ENCODE peak calls at places on chromosome 3, in nine cellular contexts. Q, A, F, Z, N, E, T, D and I are unnamed samples.

GRCh38 chr3:104530934-104531333 is 835.8 kb upstream of the ALCAM start:
- DNase-seq in Q (no peak), A (no peak), F (no peak), Z (no peak), N (no peak), E (no peak), T (no peak), D (no peak), I (no peak)

GRCh38 chr3:152120606-152121291 is 148.0 kb upstream of the MBNL1 start:
- DNase-seq in Q (no peak), A (no peak), F (no peak), Z (no peak), N (no peak), E (no peak), T (no peak), D (no peak), I (no peak)

GRCh38 chr3:41041457-41041856 is 157.8 kb upstream of the CTNNB1 start:
- DNase-seq in Q (no peak), A (no peak), F (no peak), Z (no peak), N (no peak), E (no peak), T (no peak), D (no peak), I (peak)

GRCh38 chr3:185199671-185200070 is 46.8 kb upstream of the C3orf70 start:
- DNase-seq in Q (no peak), A (no peak), F (no peak), Z (no peak), N (no peak), E (no peak), T (no peak), D (no peak), I (no peak)

GRCh38 chr3:190384241-190384863 is 3.6 kb upstream of the CLDN16 start:
- DNase-seq in Q (no peak), A (peak), F (peak), Z (no peak), N (no peak), E (peak), T (peak), D (no peak), I (peak)

GRCh38 chr3:133426721-133427120 is 26.9 kb downstream of the BFSP2 start:
- DNase-seq in Q (no peak), A (peak), F (no peak), Z (no peak), N (no peak), E (peak), T (no peak), D (no peak), I (no peak)

GRCh38 chr3:53346514-53346913 is 829 bp downstream of the DCP1A start:
- DNase-seq in Q (no peak), A (peak), F (no peak), Z (no peak), N (no peak), E (no peak), T (no peak), D (no peak), I (peak)

GRCh38 chr3:68936855-68937254 is 4.5 kb upstream of the TAFA4 start:
- DNase-seq in Q (no peak), A (no peak), F (no peak), Z (no peak), N (no peak), E (no peak), T (no peak), D (no peak), I (no peak)

GRCh38 chr3:185932213-185932612 is 5.6 kb downstream of the TRA2B start:
- DNase-seq in Q (no peak), A (peak), F (no peak), Z (no peak), N (no peak), E (no peak), T (no peak), D (no peak), I (no peak)

GRCh38 chr3:159852821-159853505 is 135.7 kb upstream of the IL12A start:
- DNase-seq in Q (peak), A (peak), F (peak), Z (no peak), N (peak), E (peak), T (no peak), D (peak), I (no peak)

GRCh38 chr3:99645277-99646106 is 7.1 kb downstream of the COL8A1 start:
- DNase-seq in Q (no peak), A (peak), F (no peak), Z (no peak), N (no peak), E (peak), T (no peak), D (no peak), I (no peak)

GRCh38 chr3:106333911-106334618 is 465.3 kb upstream of the CBLB start:
- DNase-seq in Q (no peak), A (peak), F (peak), Z (no peak), N (no peak), E (peak), T (no peak), D (no peak), I (peak)

GRCh38 chr3:156518726-156519125 is 36.2 kb downstream of the SSR3 start:
- DNase-seq in Q (no peak), A (peak), F (no peak), Z (no peak), N (no peak), E (no peak), T (no peak), D (no peak), I (no peak)

GRCh38 chr3:158791259-158791920 is 10.5 kb upstream of the MFSD1 start:
- DNase-seq in Q (no peak), A (peak), F (no peak), Z (no peak), N (no peak), E (peak), T (no peak), D (no peak), I (peak)

GRCh38 chr3:101119535-101119934 is 126.3 kb upstream of the ABI3BP start:
- DNase-seq in Q (no peak), A (peak), F (no peak), Z (no peak), N (no peak), E (peak), T (no peak), D (no peak), I (no peak)

GRCh38 chr3:107660316-107660976 is 137.7 kb downstream of the BBX start:
- DNase-seq in Q (no peak), A (peak), F (no peak), Z (no peak), N (no peak), E (no peak), T (no peak), D (no peak), I (no peak)

GRCh38 chr3:136266468-136266867 is 16.3 kb downstream of the PCCB start:
- DNase-seq in Q (no peak), A (peak), F (no peak), Z (no peak), N (no peak), E (no peak), T (no peak), D (no peak), I (no peak)

GRCh38 chr3:127822166-127822835 is at the start of gene MGLL:
- DNase-seq in Q (peak), A (peak), F (peak), Z (peak), N (peak), E (peak), T (peak), D (no peak), I (peak)

GRCh38 chr3:97823503-97824004 is 1.7 kb downstream of the CRYBG3 start:
- DNase-seq in Q (peak), A (peak), F (no peak), Z (no peak), N (no peak), E (no peak), T (no peak), D (no peak), I (no peak)

GRCh38 chr3:59320080-59320479 is 270.3 kb upstream of the CFAP20DC start:
- DNase-seq in Q (no peak), A (no peak), F (no peak), Z (no peak), N (no peak), E (no peak), T (no peak), D (no peak), I (no peak)

GRCh38 chr3:36124118-36124796 is 256.0 kb upstream of the STAC start:
- DNase-seq in Q (no peak), A (peak), F (peak), Z (no peak), N (no peak), E (peak), T (no peak), D (no peak), I (no peak)

DNA sequence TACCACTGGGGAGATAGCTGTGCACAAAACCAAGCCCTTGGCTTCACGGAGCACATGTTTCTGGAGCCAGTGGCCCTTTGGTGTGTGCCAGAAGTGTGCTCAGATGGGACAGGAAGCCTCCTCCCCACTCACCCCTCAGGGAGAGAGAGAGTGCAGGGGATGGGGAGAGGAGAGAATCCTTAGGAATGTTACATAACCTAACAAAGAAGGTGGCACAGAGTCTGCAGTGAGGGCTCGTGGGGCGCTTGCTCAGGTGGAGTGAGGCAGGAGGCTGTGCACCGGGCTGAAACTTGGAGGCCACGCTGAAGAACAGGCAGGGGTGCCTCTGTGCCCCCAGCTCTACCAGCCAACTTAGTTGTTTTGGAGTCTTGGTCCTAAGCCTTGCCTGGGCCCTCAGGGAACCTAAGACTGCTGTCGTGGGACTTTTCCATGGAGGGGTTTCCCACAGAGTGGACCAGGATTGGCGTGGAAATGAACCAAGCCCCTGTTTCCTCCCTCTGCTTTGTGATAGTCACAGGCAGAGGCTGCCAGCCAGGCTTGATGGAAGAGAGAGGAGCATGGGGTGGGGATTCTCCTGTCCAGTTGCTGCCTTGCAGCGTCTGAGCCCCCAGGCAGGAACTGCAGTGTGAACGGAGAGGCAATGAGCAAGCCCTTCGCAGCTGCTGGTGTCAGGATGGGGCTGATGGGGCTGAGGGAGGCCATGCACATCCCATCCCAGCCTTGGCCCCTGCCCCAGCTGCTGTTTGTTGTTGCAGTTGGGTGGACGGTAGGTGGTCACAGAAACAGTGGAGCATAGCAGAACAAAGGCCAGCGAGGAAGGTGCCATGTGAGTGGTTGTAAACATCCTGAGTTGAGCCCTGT is 32.7 kb downstream of the PDIA5 start:
- DNase-seq in Q (no peak), A (no peak), F (no peak), Z (no peak), N (peak), E (no peak), T (no peak), D (no peak), I (no peak)
- H3K27ac ChIP-seq in Q (no peak), A (no peak), F (no peak), Z (no peak), N (no peak), E (no peak), T (no peak), D (no peak), I (no peak)

GRCh38 chr3:134476306-134476705 is 9.5 kb downstream of the ANAPC13 start:
- DNase-seq in Q (no peak), A (no peak), F (no peak), Z (no peak), N (no peak), E (no peak), T (no peak), D (no peak), I (no peak)
- H3K27ac ChIP-seq in Q (no peak), A (peak), F (no peak), Z (no peak), N (no peak), E (no peak), T (peak), D (no peak), I (no peak)

GRCh38 chr3:51983578-51984268 is 388 bp downstream of the ACY1 start:
- DNase-seq in Q (no peak), A (no peak), F (no peak), Z (no peak), N (no peak), E (no peak), T (no peak), D (no peak), I (no peak)

GRCh38 chr3:51980253-51980652 is 3.1 kb upstream of the ACY1 start:
- DNase-seq in Q (no peak), A (no peak), F (no peak), Z (no peak), N (no peak), E (no peak), T (no peak), D (no peak), I (no peak)

GRCh38 chr3:51984269-51984647 is 923 bp downstream of the ACY1 start:
- DNase-seq in Q (no peak), A (no peak), F (no peak), Z (no peak), N (no peak), E (no peak), T (no peak), D (no peak), I (no peak)

GRCh38 chr3:51982838-51983577 is at the start of gene ACY1:
- DNase-seq in Q (peak), A (peak), F (peak), Z (peak), N (peak), E (peak), T (peak), D (peak), I (peak)

GRCh38 chr3:51982352-51982837 is 940 bp upstream of the ACY1 start:
- DNase-seq in Q (no peak), A (peak), F (peak), Z (no peak), N (no peak), E (no peak), T (peak), D (no peak), I (peak)
- H3K27ac ChIP-seq in Q (peak), A (peak), F (peak), Z (peak), N (peak), E (peak), T (peak), D (peak), I (peak)

DNA sequence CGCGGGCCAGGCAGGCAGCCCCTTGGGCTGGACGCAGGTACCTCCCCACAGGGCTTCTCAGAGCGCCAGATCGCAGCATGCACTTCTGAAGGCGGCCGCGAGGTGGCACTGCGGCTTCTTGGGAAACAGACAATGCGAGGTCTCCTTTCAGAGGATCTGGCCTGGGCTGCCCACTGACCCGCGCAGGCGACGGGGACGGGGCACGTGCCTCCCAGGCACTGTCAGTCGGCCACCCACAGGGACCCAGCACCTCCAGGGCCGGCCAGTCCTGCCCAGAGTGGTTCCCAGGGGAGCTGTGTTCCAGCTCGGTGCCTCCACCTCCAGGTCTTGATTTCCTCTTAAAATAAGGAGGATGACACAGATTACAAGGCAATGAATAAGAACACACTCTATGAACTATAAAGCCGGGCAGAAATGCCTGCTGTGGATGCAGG is 24.4 kb upstream of the TXNRD3 start:
- DNase-seq in Q (peak), A (peak), F (peak), Z (peak), N (peak), E (peak), T (peak), D (peak), I (peak)
- H3K27ac ChIP-seq in Q (no peak), A (no peak), F (no peak), Z (no peak), N (no peak), E (no peak), T (no peak), D (no peak), I (no peak)

DNA sequence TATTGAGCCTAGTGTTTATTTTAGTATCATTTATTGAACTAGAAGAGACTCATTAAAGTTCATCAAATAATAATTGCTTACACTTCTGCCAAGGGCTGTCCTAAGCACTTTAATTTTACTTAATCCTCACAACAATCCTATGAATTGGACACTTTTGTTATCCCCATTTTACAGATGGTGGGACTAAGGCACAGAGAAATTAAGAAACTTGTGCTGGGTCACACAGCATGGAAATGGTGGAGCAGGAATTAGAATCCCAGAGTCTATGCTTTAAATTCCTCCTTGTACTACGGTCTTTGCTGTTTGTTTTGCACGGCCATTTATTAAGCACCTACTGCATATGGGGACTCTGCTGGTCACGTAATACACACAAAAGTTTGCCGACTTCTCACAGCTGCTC is 7.9 kb downstream of the ATP2B2 start:
- DNase-seq in Q (no peak), A (no peak), F (no peak), Z (no peak), N (no peak), E (no peak), T (no peak), D (no peak), I (no peak)
- H3K27ac ChIP-seq in Q (no peak), A (no peak), F (no peak), Z (no peak), N (no peak), E (no peak), T (no peak), D (no peak), I (no peak)

DNA sequence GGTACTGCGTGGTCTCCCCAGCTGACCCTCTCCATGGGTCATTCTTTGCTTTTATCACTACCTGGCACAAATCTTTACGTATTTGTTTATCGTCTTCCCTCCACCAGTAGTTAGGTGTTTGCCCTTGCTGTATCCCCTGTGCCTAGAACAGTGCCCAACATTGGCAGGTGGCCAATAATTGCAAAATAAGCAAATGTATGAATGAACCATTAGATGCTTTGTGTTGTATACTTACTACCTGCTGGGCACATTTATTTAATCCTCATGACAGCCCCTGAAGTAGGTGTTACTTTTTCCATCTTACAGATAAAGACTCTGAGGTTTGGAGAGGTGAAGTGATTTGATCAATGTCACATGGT is 1.9 kb upstream of the TWF2 start:
- DNase-seq in Q (no peak), A (no peak), F (no peak), Z (no peak), N (no peak), E (no peak), T (no peak), D (no peak), I (no peak)
- H3K27ac ChIP-seq in Q (no peak), A (peak), F (peak), Z (peak), N (peak), E (no peak), T (peak), D (peak), I (no peak)

GRCh38 chr3:129554356-129555120 is 11.6 kb downstream of the H1-8 start:
- DNase-seq in Q (no peak), A (no peak), F (no peak), Z (no peak), N (no peak), E (no peak), T (no peak), D (no peak), I (no peak)
- H3K27ac ChIP-seq in Q (no peak), A (no peak), F (no peak), Z (no peak), N (peak), E (no peak), T (no peak), D (no peak), I (no peak)

DNA sequence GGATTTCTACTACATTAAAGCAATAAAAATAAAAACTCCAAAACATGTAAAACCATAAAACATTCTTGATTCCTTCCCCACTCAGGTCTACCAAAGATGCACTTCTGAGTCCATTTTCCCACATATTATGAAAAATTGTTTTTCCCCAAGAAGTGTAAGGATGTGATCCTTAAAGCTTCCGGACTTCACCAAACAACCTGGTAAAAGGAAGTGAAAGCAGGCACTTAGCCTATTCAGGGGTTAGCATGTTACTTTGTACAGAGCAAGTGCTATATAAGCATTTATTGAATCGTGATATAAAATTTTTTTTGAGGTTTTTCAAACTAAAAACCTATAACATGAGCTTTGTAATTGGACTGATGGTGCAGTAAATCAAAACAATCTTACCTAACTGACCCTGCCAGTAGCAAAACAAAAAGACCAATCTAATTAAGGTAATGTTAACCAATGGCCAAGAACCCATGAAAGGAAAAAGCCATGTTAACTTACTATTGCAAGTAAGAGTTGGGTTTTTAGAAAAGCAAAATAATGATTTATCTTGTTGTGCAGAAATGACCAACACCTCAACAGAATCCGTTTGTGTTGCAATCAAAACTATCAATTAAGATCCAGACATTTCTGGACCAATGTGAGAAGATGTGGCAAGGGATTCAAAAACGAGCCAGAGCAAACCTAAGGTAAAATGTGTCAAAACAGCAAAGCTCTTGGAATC is 1.8 kb downstream of the SETD2 start:
- DNase-seq in Q (no peak), A (peak), F (no peak), Z (no peak), N (no peak), E (no peak), T (no peak), D (no peak), I (peak)
- H3K27ac ChIP-seq in Q (no peak), A (peak), F (peak), Z (no peak), N (peak), E (peak), T (peak), D (no peak), I (no peak)

GRCh38 chr3:13504161-13504831 is 24.2 kb downstream of the HDAC11 start:
- DNase-seq in Q (no peak), A (peak), F (peak), Z (no peak), N (peak), E (peak), T (no peak), D (no peak), I (no peak)
- H3K27ac ChIP-seq in Q (no peak), A (no peak), F (peak), Z (no peak), N (no peak), E (peak), T (no peak), D (no peak), I (no peak)